ENCODE peak calls at places on chromosomes 11 and 22, in ten cellular contexts. One of them, this sample, is unnamed.

GRCh38 chr11:2582958-2583604 is 116.7 kb downstream of the KCNQ1OT1 start:
- DNase-seq in IMR-90: no peak
- DNase-seq in tibial nerve: no peak
- DNase-seq in brain microvascular endothelial cell: no peak
- DNase-seq in kidney epithelial cell: no peak
- DNase-seq in AG04449: no peak
- DNase-seq in AG09309: no peak
- DNase-seq in colonic mucosa: no peak
- DNase-seq in NB4: no peak
- DNase-seq in fibroblast of lung: no peak
- DNase-seq in this sample: no peak

GRCh38 chr11:130323452-130324448 is 9.0 kb upstream of the ZBTB44 start:
- DNase-seq in AG04449: no peak
- DNase-seq in tibial nerve: no peak
- DNase-seq in brain microvascular endothelial cell: no peak
- DNase-seq in AG09309: peak
- DNase-seq in fibroblast of lung: peak
- DNase-seq in IMR-90: peak
- DNase-seq in kidney epithelial cell: no peak
- DNase-seq in NB4: no peak
- DNase-seq in colonic mucosa: no peak
- DNase-seq in this sample: peak

GRCh38 chr11:44899959-44900358 is 50.7 kb downstream of the TP53I11 start:
- DNase-seq in brain microvascular endothelial cell: peak
- DNase-seq in tibial nerve: no peak
- DNase-seq in IMR-90: peak
- DNase-seq in NB4: peak
- DNase-seq in colonic mucosa: no peak
- DNase-seq in fibroblast of lung: peak
- DNase-seq in kidney epithelial cell: no peak
- DNase-seq in AG04449: no peak
- DNase-seq in AG09309: peak
- DNase-seq in this sample: peak

GRCh38 chr11:3231851-3232744 is at the start of gene MRGPRE:
- DNase-seq in fibroblast of lung: no peak
- DNase-seq in AG09309: no peak
- DNase-seq in AG04449: no peak
- DNase-seq in tibial nerve: no peak
- DNase-seq in IMR-90: no peak
- DNase-seq in NB4: no peak
- DNase-seq in colonic mucosa: no peak
- DNase-seq in kidney epithelial cell: no peak
- DNase-seq in brain microvascular endothelial cell: no peak
- DNase-seq in this sample: peak

GRCh38 chr11:74322667-74323066 is 11.2 kb upstream of the P4HA3 start:
- DNase-seq in NB4: no peak
- DNase-seq in AG04449: no peak
- DNase-seq in tibial nerve: peak
- DNase-seq in brain microvascular endothelial cell: no peak
- DNase-seq in fibroblast of lung: peak
- DNase-seq in IMR-90: peak
- DNase-seq in colonic mucosa: peak
- DNase-seq in AG09309: no peak
- DNase-seq in kidney epithelial cell: no peak
- DNase-seq in this sample: peak

GRCh38 chr22:26631282-26631681 is 9.5 kb downstream of the CRYBA4 start:
- DNase-seq in IMR-90: no peak
- DNase-seq in brain microvascular endothelial cell: no peak
- DNase-seq in AG04449: no peak
- DNase-seq in colonic mucosa: no peak
- DNase-seq in fibroblast of lung: no peak
- DNase-seq in NB4: no peak
- DNase-seq in kidney epithelial cell: no peak
- DNase-seq in AG09309: no peak
- DNase-seq in tibial nerve: no peak
- DNase-seq in this sample: no peak

GRCh38 chr22:35777335-35777975 is 59.8 kb downstream of the APOL5 start:
- DNase-seq in fibroblast of lung: peak
- DNase-seq in tibial nerve: no peak
- DNase-seq in IMR-90: peak
- DNase-seq in colonic mucosa: no peak
- DNase-seq in AG04449: peak
- DNase-seq in AG09309: peak
- DNase-seq in NB4: no peak
- DNase-seq in brain microvascular endothelial cell: no peak
- DNase-seq in kidney epithelial cell: peak
- DNase-seq in this sample: peak

GRCh38 chr11:10349806-10350205 is 44.9 kb downstream of the ADM start:
- DNase-seq in tibial nerve: no peak
- DNase-seq in AG09309: no peak
- DNase-seq in kidney epithelial cell: no peak
- DNase-seq in colonic mucosa: no peak
- DNase-seq in brain microvascular endothelial cell: no peak
- DNase-seq in fibroblast of lung: no peak
- DNase-seq in IMR-90: no peak
- DNase-seq in AG04449: no peak
- DNase-seq in NB4: no peak
- DNase-seq in this sample: no peak

GRCh38 chr11:65920035-65920802 is 993 bp downstream of the DRAP1 start:
- DNase-seq in AG04449: no peak
- DNase-seq in fibroblast of lung: no peak
- DNase-seq in NB4: no peak
- DNase-seq in brain microvascular endothelial cell: no peak
- DNase-seq in colonic mucosa: peak
- DNase-seq in AG09309: no peak
- DNase-seq in IMR-90: no peak
- DNase-seq in tibial nerve: no peak
- DNase-seq in kidney epithelial cell: no peak
- DNase-seq in this sample: no peak

GRCh38 chr22:45866398-45867117 is 110.4 kb downstream of the WNT7B start:
- DNase-seq in fibroblast of lung: no peak
- DNase-seq in tibial nerve: no peak
- DNase-seq in colonic mucosa: peak
- DNase-seq in NB4: no peak
- DNase-seq in AG09309: no peak
- DNase-seq in brain microvascular endothelial cell: no peak
- DNase-seq in IMR-90: no peak
- DNase-seq in kidney epithelial cell: no peak
- DNase-seq in AG04449: no peak
- DNase-seq in this sample: no peak
- H3K4me3 ChIP-seq in fibroblast of lung: no peak
- H3K4me3 ChIP-seq in tibial nerve: no peak
- H3K4me3 ChIP-seq in colonic mucosa: no peak
- H3K4me3 ChIP-seq in NB4: no peak
- H3K4me3 ChIP-seq in AG09309: peak
- H3K4me3 ChIP-seq in brain microvascular endothelial cell: peak
- H3K4me3 ChIP-seq in IMR-90: no peak
- H3K4me3 ChIP-seq in kidney epithelial cell: peak
- H3K4me3 ChIP-seq in AG04449: peak
- H3K4me3 ChIP-seq in this sample: no peak

DNA sequence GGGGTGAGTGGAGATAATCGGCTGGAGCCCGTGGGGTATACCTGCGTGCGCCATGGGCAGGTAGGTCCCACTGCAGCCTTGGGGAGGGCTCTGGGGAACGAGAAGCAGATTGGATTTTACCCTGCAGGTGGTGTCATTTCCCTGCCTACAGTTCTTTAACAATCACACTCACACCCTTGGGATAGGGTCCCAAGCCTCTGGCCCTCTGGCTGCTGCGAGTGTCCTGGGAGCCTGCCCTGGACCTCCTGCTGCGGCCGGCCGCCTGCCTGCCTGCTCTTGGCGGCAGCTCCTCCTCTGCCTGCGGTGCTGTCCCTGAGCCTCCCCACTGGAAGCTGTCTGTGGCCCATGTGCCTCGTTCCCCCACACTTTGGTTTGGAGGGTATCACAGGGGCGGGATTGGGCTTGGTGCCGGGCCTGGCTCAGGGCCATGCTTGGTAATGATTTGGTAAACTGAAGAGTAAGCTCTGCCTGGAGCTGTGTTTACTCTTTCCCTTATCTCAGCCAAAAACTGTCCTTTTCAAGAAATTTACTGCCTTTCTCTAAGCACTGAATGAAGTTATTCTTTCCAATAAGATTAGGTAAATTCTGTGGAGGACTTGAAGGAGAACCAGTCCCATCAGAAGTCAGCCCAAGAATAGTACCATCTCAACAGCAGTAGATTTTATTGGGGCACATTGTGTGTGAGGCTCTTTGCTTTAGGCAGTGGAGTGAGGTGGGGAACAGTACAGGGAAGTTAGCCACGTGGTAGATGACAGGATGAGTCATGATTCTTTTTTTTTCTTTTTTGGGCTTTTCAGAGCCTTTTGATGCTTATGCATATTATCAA is 53.7 kb downstream of the TBC1D22A start:
- DNase-seq in kidney epithelial cell: no peak
- DNase-seq in AG09309: no peak
- DNase-seq in IMR-90: peak
- DNase-seq in brain microvascular endothelial cell: no peak
- DNase-seq in AG04449: no peak
- DNase-seq in colonic mucosa: peak
- DNase-seq in NB4: peak
- DNase-seq in tibial nerve: no peak
- DNase-seq in fibroblast of lung: peak
- DNase-seq in this sample: peak
- TF ChIP-seq CTCF in kidney epithelial cell: no peak
- TF ChIP-seq CTCF in AG09309: no peak
- TF ChIP-seq CTCF in IMR-90: no peak
- TF ChIP-seq CTCF in brain microvascular endothelial cell: no peak
- TF ChIP-seq CTCF in AG04449: no peak
- TF ChIP-seq CTCF in colonic mucosa: no peak
- TF ChIP-seq CTCF in NB4: no peak
- TF ChIP-seq CTCF in tibial nerve: no peak
- TF ChIP-seq CTCF in fibroblast of lung: no peak
- TF ChIP-seq CTCF in this sample: no peak

GRCh38 chr11:95092549-95093324 is 3.1 kb downstream of the ENDOD1 start:
- DNase-seq in colonic mucosa: peak
- DNase-seq in brain microvascular endothelial cell: peak
- DNase-seq in AG04449: no peak
- DNase-seq in IMR-90: peak
- DNase-seq in kidney epithelial cell: no peak
- DNase-seq in NB4: peak
- DNase-seq in fibroblast of lung: peak
- DNase-seq in AG09309: no peak
- DNase-seq in tibial nerve: no peak
- DNase-seq in this sample: peak
- H3K4me3 ChIP-seq in colonic mucosa: no peak
- H3K4me3 ChIP-seq in brain microvascular endothelial cell: no peak
- H3K4me3 ChIP-seq in AG04449: no peak
- H3K4me3 ChIP-seq in IMR-90: no peak
- H3K4me3 ChIP-seq in kidney epithelial cell: no peak
- H3K4me3 ChIP-seq in NB4: no peak
- H3K4me3 ChIP-seq in fibroblast of lung: no peak
- H3K4me3 ChIP-seq in AG09309: no peak
- H3K4me3 ChIP-seq in tibial nerve: no peak
- H3K4me3 ChIP-seq in this sample: no peak

GRCh38 chr11:128686745-128687177 is 7.1 kb upstream of the FLI1 start:
- DNase-seq in AG09309: no peak
- DNase-seq in tibial nerve: no peak
- DNase-seq in fibroblast of lung: peak
- DNase-seq in AG04449: no peak
- DNase-seq in IMR-90: peak
- DNase-seq in kidney epithelial cell: no peak
- DNase-seq in brain microvascular endothelial cell: peak
- DNase-seq in NB4: no peak
- DNase-seq in colonic mucosa: no peak
- DNase-seq in this sample: peak
- TF ChIP-seq CTCF in AG09309: no peak
- TF ChIP-seq CTCF in tibial nerve: no peak
- TF ChIP-seq CTCF in fibroblast of lung: no peak
- TF ChIP-seq CTCF in AG04449: no peak
- TF ChIP-seq CTCF in IMR-90: no peak
- TF ChIP-seq CTCF in kidney epithelial cell: no peak
- TF ChIP-seq CTCF in brain microvascular endothelial cell: no peak
- TF ChIP-seq CTCF in NB4: no peak
- TF ChIP-seq CTCF in colonic mucosa: no peak
- TF ChIP-seq CTCF in this sample: no peak

GRCh38 chr11:85752890-85753581 is 57.9 kb downstream of the SYTL2 start:
- DNase-seq in AG04449: no peak
- DNase-seq in AG09309: no peak
- DNase-seq in IMR-90: no peak
- DNase-seq in NB4: peak
- DNase-seq in tibial nerve: peak
- DNase-seq in kidney epithelial cell: no peak
- DNase-seq in colonic mucosa: peak
- DNase-seq in fibroblast of lung: no peak
- DNase-seq in brain microvascular endothelial cell: no peak
- DNase-seq in this sample: no peak

GRCh38 chr11:85752201-85752889 is 58.6 kb downstream of the SYTL2 start:
- DNase-seq in fibroblast of lung: no peak
- DNase-seq in IMR-90: no peak
- DNase-seq in AG09309: no peak
- DNase-seq in kidney epithelial cell: no peak
- DNase-seq in colonic mucosa: no peak
- DNase-seq in brain microvascular endothelial cell: no peak
- DNase-seq in AG04449: no peak
- DNase-seq in NB4: no peak
- DNase-seq in tibial nerve: no peak
- DNase-seq in this sample: no peak

GRCh38 chr11:85750646-85751045 is 60.3 kb downstream of the SYTL2 start:
- DNase-seq in kidney epithelial cell: no peak
- DNase-seq in brain microvascular endothelial cell: no peak
- DNase-seq in AG09309: no peak
- DNase-seq in tibial nerve: no peak
- DNase-seq in fibroblast of lung: no peak
- DNase-seq in NB4: no peak
- DNase-seq in colonic mucosa: no peak
- DNase-seq in AG04449: no peak
- DNase-seq in IMR-90: no peak
- DNase-seq in this sample: no peak

GRCh38 chr11:85749884-85750283 is 61.1 kb downstream of the SYTL2 start:
- DNase-seq in IMR-90: no peak
- DNase-seq in tibial nerve: no peak
- DNase-seq in brain microvascular endothelial cell: no peak
- DNase-seq in kidney epithelial cell: no peak
- DNase-seq in AG09309: no peak
- DNase-seq in colonic mucosa: no peak
- DNase-seq in NB4: no peak
- DNase-seq in AG04449: no peak
- DNase-seq in fibroblast of lung: no peak
- DNase-seq in this sample: no peak

GRCh38 chr11:85751738-85752137 is 59.2 kb downstream of the SYTL2 start:
- DNase-seq in IMR-90: peak
- DNase-seq in AG09309: no peak
- DNase-seq in NB4: no peak
- DNase-seq in fibroblast of lung: peak
- DNase-seq in AG04449: no peak
- DNase-seq in tibial nerve: no peak
- DNase-seq in colonic mucosa: no peak
- DNase-seq in kidney epithelial cell: no peak
- DNase-seq in brain microvascular endothelial cell: no peak
- DNase-seq in this sample: no peak
- H3K4me3 ChIP-seq in IMR-90: no peak
- H3K4me3 ChIP-seq in AG09309: no peak
- H3K4me3 ChIP-seq in NB4: no peak
- H3K4me3 ChIP-seq in fibroblast of lung: no peak
- H3K4me3 ChIP-seq in AG04449: no peak
- H3K4me3 ChIP-seq in tibial nerve: no peak
- H3K4me3 ChIP-seq in colonic mucosa: no peak
- H3K4me3 ChIP-seq in kidney epithelial cell: no peak
- H3K4me3 ChIP-seq in brain microvascular endothelial cell: no peak
- H3K4me3 ChIP-seq in this sample: no peak

This sample was measured in fibroblast of mammary gland.